ENCODE peak calls at places on chromosomes 6 and 20, in six cellular contexts. G, M, O, A, X and Z are unnamed samples.

GRCh38 chr6:21593927-21594421 is 423 bp downstream of the SOX4 start:
- DNase-seq in X (no peak), O (no peak), A (peak), M (no peak), G (no peak), Z (peak)

GRCh38 chr20:6269163-6269873 is 146.5 kb upstream of the FERMT1 start:
- DNase-seq in G (no peak), M (no peak), A (no peak), X (no peak), O (no peak), Z (no peak)

GRCh38 chr6:7938562-7939185 is 28.1 kb upstream of the TXNDC5 start:
- DNase-seq in A (no peak), G (no peak), O (no peak), X (no peak), M (no peak), Z (no peak)

GRCh38 chr6:170522565-170523183 is 30.4 kb downstream of the PSMB1 start:
- DNase-seq in M (no peak), X (no peak), O (no peak), G (no peak), A (no peak), Z (no peak)

GRCh38 chr6:139290787-139291294 is 957 bp downstream of the TXLNB start:
- DNase-seq in O (no peak), M (no peak), G (no peak), X (peak), A (peak), Z (no peak)

GRCh38 chr6:108635505-108636226 is 74.9 kb downstream of the FOXO3 start:
- DNase-seq in X (no peak), M (no peak), A (no peak), O (no peak), G (no peak), Z (no peak)

GRCh38 chr6:156185113-156185512 is 592.1 kb upstream of the ARID1B start:
- DNase-seq in O (no peak), M (no peak), G (no peak), X (no peak), A (no peak), Z (no peak)

GRCh38 chr20:38387953-38388352 is 41.7 kb downstream of the LBP start:
- DNase-seq in O (no peak), M (no peak), G (no peak), A (no peak), X (no peak), Z (no peak)

GRCh38 chr20:36317675-36318074 is 11.5 kb downstream of the DLGAP4 start:
- DNase-seq in O (no peak), G (peak), X (no peak), A (no peak), M (no peak), Z (no peak)

GRCh38 chr6:121652726-121653623 is 217.5 kb downstream of the GJA1 start:
- DNase-seq in M (no peak), X (no peak), A (peak), O (no peak), G (no peak), Z (no peak)

GRCh38 chr6:121521164-121521555 is 85.7 kb downstream of the GJA1 start:
- DNase-seq in M (no peak), A (no peak), G (no peak), X (no peak), O (no peak), Z (no peak)

GRCh38 chr20:10523438-10523837 is 88.3 kb downstream of the SLX4IP start:
- DNase-seq in X (no peak), A (no peak), M (no peak), G (no peak), O (no peak), Z (no peak)

GRCh38 chr6:20404641-20405032 is 3.0 kb downstream of the E2F3 start:
- DNase-seq in O (peak), G (peak), X (peak), M (peak), A (peak), Z (no peak)
- H3K27ac ChIP-seq in O (peak), G (peak), X (peak), M (peak), A (peak), Z (peak)

DNA sequence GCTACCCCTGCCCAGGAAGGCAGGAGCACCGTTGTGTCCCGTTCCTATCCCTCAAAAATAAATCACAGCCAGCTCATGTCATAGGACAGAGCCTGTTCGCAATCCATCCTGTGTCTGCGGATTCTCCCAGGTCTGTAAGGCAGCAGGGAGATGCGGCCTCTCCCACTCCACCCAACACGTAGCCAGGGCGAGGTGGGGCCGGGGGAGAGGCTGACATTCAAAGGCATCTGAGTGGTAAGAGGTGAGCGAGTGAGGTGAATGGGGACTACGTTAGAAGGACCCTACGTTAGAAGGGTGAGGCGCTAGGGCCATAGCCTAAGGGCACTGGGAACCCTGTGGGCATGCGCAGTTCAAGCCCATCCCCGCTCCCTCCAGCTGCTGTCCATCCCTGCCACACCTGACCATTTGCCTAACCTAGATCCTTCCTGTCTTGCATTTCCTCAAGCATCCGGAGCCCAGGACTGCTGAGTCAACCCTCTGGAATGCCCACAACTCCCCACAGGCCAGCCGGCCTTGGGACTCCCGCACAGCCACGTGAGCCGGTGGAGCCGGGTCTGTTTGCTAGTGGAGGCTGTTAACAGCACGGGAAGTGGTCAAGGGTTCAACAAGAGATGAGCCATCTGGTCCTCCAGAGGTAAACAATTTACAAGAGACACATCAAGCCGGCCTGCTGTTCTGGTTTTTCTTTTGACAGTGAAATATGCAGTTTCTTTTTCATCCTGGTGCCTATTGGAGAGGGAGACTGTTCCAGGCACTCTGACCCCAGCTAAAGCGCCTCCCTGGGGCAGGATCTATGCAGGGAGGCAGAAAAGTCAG is 45.9 kb downstream of the RIPOR3 start:
- DNase-seq in A (peak), X (no peak), M (no peak), G (no peak), O (no peak), Z (no peak)
- TF ChIP-seq POLR2A in A (no peak), X (no peak), M (no peak), G (no peak), O (no peak), Z (no peak)

DNA sequence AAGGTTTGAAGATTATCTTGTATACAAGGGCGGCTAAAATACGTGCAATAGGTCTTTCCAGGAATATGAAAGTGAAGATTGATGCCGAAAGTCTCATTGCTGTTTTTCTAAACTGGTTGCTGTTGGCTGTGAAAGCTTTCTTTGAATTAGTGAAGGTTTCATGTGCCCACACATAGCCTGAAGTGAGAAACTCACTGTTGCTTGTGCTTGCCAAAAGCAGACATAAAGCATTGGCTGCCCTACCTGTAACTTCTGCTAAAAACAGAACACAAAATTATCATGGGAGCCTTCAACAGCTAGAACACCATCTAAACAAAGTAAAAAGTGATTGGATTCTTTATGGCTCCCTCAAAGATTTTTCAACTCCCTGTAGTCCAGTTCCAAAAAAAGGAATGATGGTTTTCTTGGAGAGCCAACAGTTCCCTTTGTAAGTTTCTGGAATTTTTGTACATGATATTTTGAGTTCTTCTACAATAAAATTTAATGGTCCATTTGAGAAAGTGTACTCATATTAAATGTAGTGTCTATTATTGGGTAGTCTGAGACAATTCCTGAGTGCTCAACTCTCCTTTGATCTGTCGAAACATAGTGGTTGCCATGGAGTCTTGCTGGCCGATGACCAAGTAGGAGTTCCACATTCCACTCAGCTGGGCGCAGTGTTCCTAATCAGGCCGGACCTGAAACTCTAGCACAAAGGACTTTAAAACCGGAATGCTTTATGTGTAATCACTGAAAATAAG is 68.5 kb downstream of the PLEKHG1 start:
- DNase-seq in X (no peak), G (peak), A (peak), O (no peak), M (no peak), Z (peak)
- TF ChIP-seq CTCF in X (no peak), G (no peak), A (no peak), O (peak), M (no peak), Z (peak)

GRCh38 chr20:41245086-41245707 is 72.3 kb downstream of the ZHX3 start:
- DNase-seq in G (no peak), X (no peak), M (no peak), O (no peak), A (no peak), Z (no peak)
- H3K27ac ChIP-seq in G (peak), X (no peak), M (no peak), O (peak), A (peak), Z (peak)

GRCh38 chr6:56638760-56639159 is 3.9 kb downstream of the DST start:
- DNase-seq in X (no peak), M (no peak), A (no peak), G (no peak), O (no peak), Z (no peak)

GRCh38 chr6:56643379-56644089 is 845 bp upstream of the DST start:
- DNase-seq in X (no peak), A (no peak), M (no peak), O (no peak), G (no peak), Z (no peak)

GRCh38 chr6:56644366-56644765 is 1.7 kb upstream of the DST start:
- DNase-seq in X (no peak), A (no peak), O (no peak), M (no peak), G (no peak), Z (no peak)

GRCh38 chr6:56640374-56640773 is 2.3 kb downstream of the DST start:
- DNase-seq in A (no peak), M (no peak), G (no peak), O (no peak), X (no peak), Z (no peak)

GRCh38 chr6:56642366-56643261 is at the start of gene DST:
- DNase-seq in O (no peak), M (no peak), G (no peak), X (no peak), A (no peak), Z (no peak)
- TF ChIP-seq POLR2A in O (peak), M (no peak), G (no peak), X (no peak), A (no peak), Z (no peak)

GRCh38 chr6:385614-386013 is 5.9 kb upstream of the IRF4 start:
- DNase-seq in X (no peak), G (no peak), M (no peak), O (no peak), A (no peak), Z (no peak)

GRCh38 chr6:380234-381218 is 11.0 kb upstream of the IRF4 start:
- DNase-seq in G (peak), O (no peak), A (no peak), M (no peak), X (no peak), Z (peak)

GRCh38 chr6:384898-385297 is 6.7 kb upstream of the IRF4 start:
- DNase-seq in G (no peak), A (no peak), X (no peak), O (no peak), M (no peak), Z (no peak)

GRCh38 chr6:381742-382461 is 9.7 kb upstream of the IRF4 start:
- DNase-seq in G (peak), O (no peak), X (no peak), M (no peak), A (peak), Z (peak)

GRCh38 chr6:382883-383420 is 8.6 kb upstream of the IRF4 start:
- DNase-seq in A (peak), G (no peak), X (no peak), M (no peak), O (no peak), Z (peak)
- TF ChIP-seq CTCF in A (no peak), G (no peak), X (no peak), M (no peak), O (no peak), Z (no peak)

DNA sequence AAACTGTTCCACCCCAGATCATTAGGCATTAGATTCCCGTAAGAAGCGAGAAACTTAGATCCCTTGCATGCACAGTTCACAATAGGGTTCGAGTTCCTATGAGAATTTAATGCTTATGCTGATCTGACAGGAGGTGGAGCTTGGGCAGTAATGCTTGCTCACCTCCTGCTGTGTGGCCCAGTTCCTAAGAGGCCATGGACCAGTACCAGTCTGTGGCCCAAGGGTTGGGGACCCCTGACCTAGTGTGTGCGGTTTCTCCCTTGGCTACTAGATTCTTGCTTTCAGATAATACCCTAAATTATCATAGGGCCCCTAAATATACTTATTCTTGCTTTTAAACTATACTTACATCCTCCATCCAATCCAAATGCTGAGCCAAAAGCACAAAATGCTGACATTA is 1.9 kb upstream of the GPSM3 start:
- DNase-seq in G (no peak), X (no peak), M (no peak), O (no peak), A (no peak), Z (no peak)
- H3K27ac ChIP-seq in G (peak), X (peak), M (no peak), O (peak), A (peak), Z (no peak)